ENCODE peak calls at places on chromosomes 11 and 22, in eight cellular contexts. W is endodermal cell; J is right atrium auricular region; R is coronary artery; A is IMR-90; I is Caco-2; F is CD8-positive, alpha-beta T cell; P is tibial artery. B is an unnamed sample.

GRCh38 chr11:109362059-109362458 is 59.9 kb upstream of the C11orf87 start:
- DNase-seq in W (no peak), A (peak; percentile 6), F (no peak), I (no peak), P (no peak), R (no peak), J (no peak), B (peak; percentile 22)

GRCh38 chr22:31968022-31968421 is 23.7 kb downstream of the YWHAH start:
- DNase-seq in W (no peak), I (no peak), P (no peak), J (no peak), F (no peak), A (no peak), R (no peak), B (no peak)

GRCh38 chr11:78351979-78352731 is 65.5 kb downstream of the GAB2 start:
- DNase-seq in I (no peak), J (no peak), W (peak; percentile 60), A (no peak), R (no peak), F (no peak), P (no peak), B (no peak)

GRCh38 chr22:36442506-36443197 is 38.8 kb downstream of the TXN2 start:
- DNase-seq in P (no peak), I (no peak), F (no peak), W (peak; percentile 84), J (no peak), A (no peak), R (no peak), B (no peak)

GRCh38 chr11:19553683-19554333 is 158.8 kb upstream of the NAV2 start:
- DNase-seq in I (peak; percentile 73), P (peak; percentile 88), R (peak; percentile 79), A (peak; percentile 62), W (peak; percentile 94), F (peak; percentile 47), J (peak; percentile 88), B (peak; percentile 77)

GRCh38 chr22:23282089-23282501 is 101.8 kb downstream of the BCR start:
- DNase-seq in P (peak; percentile 98), I (no peak), A (peak; percentile 69), J (peak; percentile 73), F (no peak), W (no peak), R (peak; percentile 96), B (peak; percentile 99)

GRCh38 chr22:21865041-21865440 is 2.4 kb downstream of the MAPK1 start:
- DNase-seq in P (no peak), R (no peak), W (no peak), J (peak; percentile 77), I (no peak), F (no peak), A (peak; percentile 91), B (peak; percentile 67)

GRCh38 chr11:120013325-120014250 is 124.3 kb downstream of the TRIM29 start:
- DNase-seq in A (peak; percentile 10), I (peak; percentile 72), P (no peak), W (peak; percentile 97), R (no peak), F (no peak), J (no peak), B (peak; percentile 66)

GRCh38 chr11:94128171-94128745 is 383 bp upstream of the PANX1 start:
- DNase-seq in J (no peak), I (no peak), W (no peak), P (peak; percentile 76), F (peak; percentile 6), A (no peak), R (no peak), B (peak; percentile 33)

GRCh38 chr22:31938258-31938657 is 6.1 kb upstream of the YWHAH start:
- DNase-seq in J (no peak), F (no peak), I (no peak), R (no peak), A (no peak), W (no peak), P (no peak), B (no peak)

GRCh38 chr11:128156486-128156885 is 430.9 kb downstream of the ETS1 start:
- DNase-seq in J (no peak), A (no peak), W (no peak), R (no peak), P (no peak), I (no peak), F (no peak), B (peak; percentile 60)

GRCh38 chr11:126163779-126164178 is 47.7 kb downstream of the RPUSD4 start:
- DNase-seq in A (no peak), W (no peak), J (no peak), F (no peak), R (no peak), P (no peak), I (no peak), B (no peak)

GRCh38 chr11:124274000-124274399 is 17.8 kb downstream of the OR8G5 start:
- DNase-seq in A (no peak), P (no peak), W (no peak), J (no peak), F (no peak), I (no peak), R (no peak), B (no peak)

GRCh38 chr22:47051435-47052175 is 289.2 kb downstream of the TBC1D22A start:
- DNase-seq in I (no peak), W (no peak), P (no peak), A (no peak), R (no peak), J (no peak), F (no peak), B (no peak)

GRCh38 chr22:20945578-20945934 is 21.5 kb upstream of the AIFM3 start:
- DNase-seq in R (no peak), W (no peak), I (no peak), F (no peak), P (no peak), J (no peak), A (no peak), B (no peak)

GRCh38 chr11:74037309-74037708 is 28.4 kb upstream of the UCP3 start:
- DNase-seq in J (no peak), R (no peak), W (no peak), A (peak; percentile 49), I (no peak), P (no peak), F (no peak), B (peak; percentile 75)

GRCh38 chr11:106480581-106481185 is 403.2 kb downstream of the AASDHPPT start:
- DNase-seq in I (no peak), R (no peak), F (no peak), A (peak; percentile 30), J (no peak), P (no peak), W (no peak), B (no peak)

GRCh38 chr11:64384981-64385952 is 26.3 kb downstream of the RPS6KA4 start:
- DNase-seq in F (no peak), W (peak; percentile 70), P (no peak), A (no peak), R (no peak), J (peak; percentile 59), I (peak; percentile 77), B (no peak)

GRCh38 chr11:71252434-71252781 is at the start of gene SHANK2:
- DNase-seq in W (no peak), P (no peak), I (peak; percentile 76), J (no peak), A (no peak), R (no peak), F (no peak), B (peak; percentile 51)

GRCh38 chr22:46481386-46481785 is 56.0 kb downstream of the CELSR1 start:
- DNase-seq in P (no peak), J (no peak), A (no peak), I (no peak), R (no peak), W (no peak), F (no peak), B (no peak)

GRCh38 chr11:123551085-123551484 is 103.3 kb downstream of the SCN3B start:
- DNase-seq in R (no peak), J (no peak), F (no peak), A (no peak), P (no peak), I (no peak), W (no peak), B (no peak)

GRCh38 chr11:1220941-1221721 is 1.7 kb upstream of the MUC5B start:
- DNase-seq in R (no peak), F (no peak), A (no peak), W (peak; percentile 39), I (no peak), J (no peak), P (peak; percentile 57), B (no peak)
- H3K4me3 ChIP-seq in R (no peak overlapping the region), F (no peak overlapping the region), A (no peak overlapping the region), W (no peak overlapping the region), I (no peak overlapping the region), J (no peak overlapping the region), P (no peak overlapping the region), B (no peak overlapping the region)

GRCh38 chr11:118672865-118673264 is 6.6 kb downstream of the TREH start:
- DNase-seq in J (no peak), W (peak; percentile 67), R (no peak), P (no peak), I (no peak), F (no peak), A (no peak), B (no peak)
- TF ChIP-seq CTCF in J (no peak), W (peak; percentile 69), R (no peak), P (no peak), I (peak; percentile 31), F (no peak), A (no peak), B (no peak)

GRCh38 chr22:37627545-37627944 is 11.9 kb upstream of the SH3BP1 start:
- DNase-seq in I (no peak), P (peak; percentile 68), J (no peak), A (no peak), F (no peak), R (no peak), W (no peak), B (no peak)
- H3K4me3 ChIP-seq in I (no peak overlapping the region), P (no peak overlapping the region), J (no peak overlapping the region), A (no peak overlapping the region), F (peak overlapping the region; percentile 34), R (no peak overlapping the region), W (no peak overlapping the region), B (no peak overlapping the region)

DNA sequence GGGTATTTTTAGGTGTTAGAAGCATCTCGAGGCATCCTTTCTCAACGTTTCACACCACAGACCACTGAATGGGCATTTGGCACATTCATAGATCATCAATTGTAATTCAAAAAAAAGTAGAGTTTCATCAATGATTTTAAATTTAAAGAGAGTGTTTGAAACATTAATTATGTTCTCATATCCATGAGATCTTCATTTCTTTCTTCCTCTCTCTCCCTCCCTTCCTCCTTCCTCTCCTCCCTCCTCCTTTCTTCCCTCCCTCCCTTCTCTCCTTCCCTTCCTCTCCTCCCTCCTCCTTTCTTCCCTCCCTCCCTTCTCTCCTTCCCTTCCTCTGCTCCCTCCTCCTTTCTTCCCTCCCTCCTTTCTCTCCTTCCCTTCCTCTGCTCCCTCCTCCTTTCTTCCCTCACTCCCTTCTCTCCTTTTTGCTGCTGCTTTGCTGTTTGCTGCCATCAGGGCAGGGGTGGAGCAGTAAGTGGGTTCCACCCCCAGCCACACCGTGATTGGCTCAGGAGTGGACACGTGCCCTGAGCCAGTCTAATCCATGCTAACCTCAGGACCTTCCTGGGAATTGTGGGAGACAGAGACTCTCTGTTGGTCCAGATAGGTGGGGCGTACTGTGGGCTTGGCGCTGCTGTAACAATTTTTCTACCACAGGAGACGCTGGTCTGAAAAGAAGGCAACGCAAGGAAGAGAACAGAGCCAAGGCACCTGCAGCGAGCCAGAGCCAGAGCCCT is 33.8 kb upstream of the APOBEC3A start:
- DNase-seq in F (no peak), I (peak; percentile 95), P (peak; percentile 93), J (peak; percentile 89), W (peak; percentile 69), A (peak; percentile 85), R (peak; percentile 82), B (peak; percentile 55)
- TF ChIP-seq CTCF in F (no peak), I (peak; percentile 29), P (peak; percentile 31), J (peak; percentile 32), W (no peak), A (peak; percentile 26), R (no peak), B (peak; percentile 32)